ENCODE peak calls at places on chromosomes 1 and 21, in eight cellular contexts. Q is brain microvascular endothelial cell, S is adrenal gland, R is RWPE1, Y is A549, E is upper lobe of right lung, U is HCT116, J is transverse colon. Z is an unnamed sample.

GRCh38 chr21:44392916-44393315 is 39.5 kb downstream of the TRPM2 start:
- DNase-seq in Q (no peak), S (no peak), R (no peak), Y (no peak), E (no peak), U (no peak), J (no peak), Z (no peak)

GRCh38 chr1:8980656-8981055 is 35.0 kb downstream of the CA6 start:
- DNase-seq in Q (no peak), S (no peak), R (no peak), Y (no peak), E (no peak), U (no peak), J (no peak), Z (no peak)

GRCh38 chr1:159184201-159184600 is 12.8 kb downstream of the CADM3 start:
- DNase-seq in Q (no peak), S (no peak), R (no peak), Y (no peak), E (no peak), U (no peak), J (no peak), Z (no peak)

GRCh38 chr1:109214695-109215623 is 1.2 kb downstream of the SARS1 start:
- DNase-seq in Q (peak; percentile 79), S (peak; percentile 67), R (peak; percentile 81), Y (peak; percentile 48), E (no peak), U (peak; percentile 82), J (peak; percentile 59), Z (peak; percentile 69)

GRCh38 chr1:8155528-8156186 is 129.5 kb upstream of the ERRFI1 start:
- DNase-seq in Q (no peak), S (no peak), R (peak; percentile 55), Y (no peak), E (no peak), U (no peak), J (no peak), Z (no peak)

GRCh38 chr1:100449477-100449876 is 88.5 kb upstream of the GPR88 start:
- DNase-seq in Q (no peak), S (no peak), R (no peak), Y (no peak), E (no peak), U (no peak), J (no peak), Z (no peak)

GRCh38 chr1:200949626-200950025 is 54.9 kb downstream of the INAVA start:
- DNase-seq in Q (no peak), S (no peak), R (no peak), Y (no peak), E (no peak), U (no peak), J (no peak), Z (no peak)

GRCh38 chr1:37477946-37478345 is 3.6 kb downstream of the ZC3H12A start:
- DNase-seq in Q (no peak), S (peak; percentile 28), R (no peak), Y (no peak), E (no peak), U (no peak), J (peak; percentile 23), Z (peak; percentile 57)

GRCh38 chr1:7120863-7121621 is 335.8 kb downstream of the CAMTA1 start:
- DNase-seq in Q (no peak), S (peak; percentile 21), R (no peak), Y (no peak), E (no peak), U (no peak), J (no peak), Z (no peak)
- TF ChIP-seq CTCF in Q (peak; percentile 49), S (no peak), R (no peak), Y (no peak), E (no peak), U (peak; percentile 54), J (no peak), Z (no peak)

GRCh38 chr1:209646558-209646957 is 5.7 kb downstream of the LAMB3 start:
- DNase-seq in Q (no peak), S (no peak), R (no peak), Y (no peak), E (no peak), U (no peak), J (no peak), Z (no peak)
- H3K27ac ChIP-seq in Q (no peak overlapping the region), S (no peak overlapping the region), R (no peak overlapping the region), Y (no peak overlapping the region), E (peak overlapping the region; percentile 34), U (no peak overlapping the region), J (no peak overlapping the region), Z (no peak overlapping the region)

DNA sequence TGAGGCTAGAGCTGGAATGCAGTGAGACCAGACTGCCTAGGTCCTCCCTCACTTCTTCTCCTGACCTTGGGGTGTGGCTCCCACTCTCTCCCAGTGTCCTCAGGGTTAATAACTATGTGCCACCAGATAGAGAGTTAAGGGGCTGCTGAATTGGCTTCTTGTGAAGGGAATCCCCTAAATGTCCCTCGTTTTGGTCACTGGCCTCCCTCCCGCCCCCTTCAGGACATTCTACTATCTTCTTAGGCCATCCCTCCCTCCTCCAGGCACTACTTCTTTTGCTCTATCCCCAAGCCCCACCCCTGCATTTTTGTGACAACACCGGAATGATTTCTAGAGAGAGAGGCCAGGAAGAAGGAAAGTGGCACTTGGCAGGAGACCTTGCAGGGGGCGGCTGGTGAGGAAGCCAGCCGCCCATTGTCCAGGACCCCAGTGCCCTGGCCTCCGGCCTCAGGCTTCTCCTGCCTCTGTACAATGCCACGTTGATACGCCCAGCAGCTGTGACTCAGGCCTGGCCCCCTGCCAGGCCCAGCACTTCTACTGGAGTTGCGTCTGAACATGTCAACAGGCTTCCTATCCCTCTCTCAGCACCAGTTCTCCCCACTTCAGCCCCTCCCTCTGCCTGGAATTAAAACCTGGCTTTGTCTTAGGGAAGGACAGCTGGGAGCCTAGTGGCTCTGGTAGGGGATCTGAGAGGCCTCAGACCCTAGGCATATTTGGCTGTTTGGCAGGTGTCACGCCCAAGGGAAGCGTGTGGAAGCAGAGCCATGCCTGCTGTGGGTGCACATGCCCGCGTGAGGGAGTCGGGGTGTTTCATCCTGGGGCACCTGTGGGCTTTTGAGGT is 9.1 kb downstream of the LMNA start:
- DNase-seq in Q (peak; percentile 97), S (peak; percentile 96), R (peak; percentile 79), Y (no peak), E (peak; percentile 97), U (peak; percentile 91), J (peak; percentile 95), Z (peak; percentile 100)
- TF ChIP-seq CTCF in Q (peak; percentile 58), S (no peak), R (peak; percentile 18), Y (peak; percentile 49), E (peak; percentile 16), U (peak; percentile 44), J (no peak), Z (no peak)

DNA sequence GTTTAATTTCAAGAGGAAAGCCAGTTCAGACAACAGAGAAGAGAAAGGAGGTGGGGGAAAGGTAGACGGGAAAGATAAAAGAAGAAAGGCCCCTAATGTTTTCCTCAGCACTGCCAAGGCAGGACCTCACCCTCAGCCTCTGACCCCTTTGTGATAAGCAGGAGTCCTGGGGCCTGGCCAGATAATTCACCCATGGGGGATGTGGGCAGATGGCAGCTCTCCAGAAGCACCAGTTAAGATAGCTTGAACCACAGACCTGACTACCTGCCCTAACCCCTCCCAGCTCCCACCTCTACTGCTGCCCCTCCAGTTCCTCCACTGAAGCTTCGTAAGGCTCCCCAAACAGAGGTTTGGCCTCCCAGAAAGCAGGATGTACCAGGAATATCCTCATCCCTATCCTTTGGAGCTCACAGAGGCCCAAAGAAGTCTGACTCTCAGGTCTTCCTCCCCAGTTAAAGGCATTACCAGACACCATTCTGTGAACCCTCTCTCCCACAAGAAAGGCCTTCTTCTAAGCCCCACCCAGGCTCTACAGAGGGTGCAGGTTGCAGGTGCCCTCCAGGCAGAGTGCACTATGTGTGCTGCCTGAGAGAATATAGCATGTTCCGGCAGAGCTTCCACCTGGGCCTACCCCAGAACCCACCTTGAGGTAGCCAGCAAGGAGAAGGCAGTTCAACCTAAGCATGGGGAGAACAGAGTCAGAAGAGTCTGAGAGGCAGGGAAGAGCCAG is 9.2 kb upstream of the SNAPIN start:
- DNase-seq in Q (no peak), S (no peak), R (no peak), Y (no peak), E (no peak), U (no peak), J (no peak), Z (no peak)
- H3K27ac ChIP-seq in Q (no peak overlapping the region), S (no peak overlapping the region), R (peak overlapping the region; percentile 44), Y (no peak overlapping the region), E (no peak overlapping the region), U (no peak overlapping the region), J (no peak overlapping the region), Z (peak overlapping the region; percentile 40)

Z was measured in right atrium auricular region.